ENCODE peak calls at places on chromosomes 5 and 9, in six cellular contexts. One of them, this sample, is unnamed.

GRCh38 chr5:110817437-110817836 is 78.6 kb downstream of the SLC25A46 start:
- DNase-seq in psoas muscle: no peak
- DNase-seq in GM12865: no peak
- DNase-seq in PC-3: no peak
- DNase-seq in IMR-90: peak
- DNase-seq in CD8-positive, alpha-beta T cell: no peak
- DNase-seq in this sample: peak

GRCh38 chr9:135087489-135087791 is at the start of gene OLFM1:
- DNase-seq in CD8-positive, alpha-beta T cell: no peak
- DNase-seq in psoas muscle: peak
- DNase-seq in PC-3: peak
- DNase-seq in GM12865: peak
- DNase-seq in IMR-90: peak
- DNase-seq in this sample: peak

GRCh38 chr9:33155393-33155792 is 11.7 kb downstream of the B4GALT1 start:
- DNase-seq in PC-3: peak
- DNase-seq in GM12865: no peak
- DNase-seq in psoas muscle: no peak
- DNase-seq in IMR-90: no peak
- DNase-seq in CD8-positive, alpha-beta T cell: no peak
- DNase-seq in this sample: no peak

GRCh38 chr5:149289307-149289706 is 17.6 kb downstream of the AFAP1L1 start:
- DNase-seq in CD8-positive, alpha-beta T cell: no peak
- DNase-seq in GM12865: no peak
- DNase-seq in PC-3: no peak
- DNase-seq in IMR-90: peak
- DNase-seq in psoas muscle: no peak
- DNase-seq in this sample: no peak

GRCh38 chr5:623531-623930 is 11.4 kb downstream of the CEP72 start:
- DNase-seq in GM12865: no peak
- DNase-seq in psoas muscle: no peak
- DNase-seq in IMR-90: no peak
- DNase-seq in CD8-positive, alpha-beta T cell: no peak
- DNase-seq in PC-3: no peak
- DNase-seq in this sample: no peak

GRCh38 chr5:154977409-154977808 is 36.1 kb upstream of the KIF4B start:
- DNase-seq in CD8-positive, alpha-beta T cell: no peak
- DNase-seq in psoas muscle: no peak
- DNase-seq in IMR-90: peak
- DNase-seq in PC-3: peak
- DNase-seq in GM12865: peak
- DNase-seq in this sample: peak

GRCh38 chr5:367358-368130 is 46.0 kb downstream of the AHRR start:
- DNase-seq in psoas muscle: no peak
- DNase-seq in IMR-90: no peak
- DNase-seq in PC-3: no peak
- DNase-seq in GM12865: no peak
- DNase-seq in CD8-positive, alpha-beta T cell: no peak
- DNase-seq in this sample: no peak

GRCh38 chr9:72997387-72997995 is 44.6 kb upstream of the ALDH1A1 start:
- DNase-seq in CD8-positive, alpha-beta T cell: no peak
- DNase-seq in psoas muscle: no peak
- DNase-seq in GM12865: no peak
- DNase-seq in PC-3: no peak
- DNase-seq in IMR-90: no peak
- DNase-seq in this sample: no peak

GRCh38 chr5:174987443-174988012 is 263.1 kb downstream of the MSX2 start:
- DNase-seq in psoas muscle: no peak
- DNase-seq in PC-3: no peak
- DNase-seq in IMR-90: no peak
- DNase-seq in CD8-positive, alpha-beta T cell: no peak
- DNase-seq in GM12865: no peak
- DNase-seq in this sample: no peak

GRCh38 chr5:98774192-98775046 is 956 bp downstream of the RGMB start:
- DNase-seq in psoas muscle: peak
- DNase-seq in IMR-90: peak
- DNase-seq in CD8-positive, alpha-beta T cell: peak
- DNase-seq in PC-3: peak
- DNase-seq in GM12865: peak
- DNase-seq in this sample: peak

GRCh38 chr9:129568560-129569505 is 52.1 kb downstream of the C9orf50 start:
- DNase-seq in psoas muscle: peak
- DNase-seq in IMR-90: no peak
- DNase-seq in GM12865: no peak
- DNase-seq in CD8-positive, alpha-beta T cell: peak
- DNase-seq in PC-3: no peak
- DNase-seq in this sample: peak

GRCh38 chr9:102700936-102701335 is 294.2 kb upstream of the CYLC2 start:
- DNase-seq in IMR-90: no peak
- DNase-seq in psoas muscle: no peak
- DNase-seq in GM12865: no peak
- DNase-seq in CD8-positive, alpha-beta T cell: no peak
- DNase-seq in PC-3: no peak
- DNase-seq in this sample: no peak

GRCh38 chr5:177610770-177611445 is 11.0 kb downstream of the B4GALT7 start:
- DNase-seq in CD8-positive, alpha-beta T cell: no peak
- DNase-seq in GM12865: no peak
- DNase-seq in IMR-90: no peak
- DNase-seq in psoas muscle: no peak
- DNase-seq in PC-3: no peak
- DNase-seq in this sample: no peak

GRCh38 chr5:32538031-32538547 is 47.3 kb upstream of the SUB1 start:
- DNase-seq in GM12865: peak
- DNase-seq in IMR-90: no peak
- DNase-seq in psoas muscle: no peak
- DNase-seq in PC-3: no peak
- DNase-seq in CD8-positive, alpha-beta T cell: no peak
- DNase-seq in this sample: no peak

GRCh38 chr9:128411373-128412119 is 9.1 kb upstream of the CERCAM start:
- DNase-seq in IMR-90: no peak
- DNase-seq in CD8-positive, alpha-beta T cell: no peak
- DNase-seq in GM12865: no peak
- DNase-seq in PC-3: no peak
- DNase-seq in psoas muscle: no peak
- DNase-seq in this sample: no peak

GRCh38 chr9:112864982-112865381 is 25.7 kb downstream of the SLC46A2 start:
- DNase-seq in PC-3: no peak
- DNase-seq in psoas muscle: no peak
- DNase-seq in CD8-positive, alpha-beta T cell: no peak
- DNase-seq in GM12865: no peak
- DNase-seq in IMR-90: no peak
- DNase-seq in this sample: no peak

GRCh38 chr5:132500931-132501628 is 10.5 kb upstream of the IRF1 start:
- DNase-seq in IMR-90: peak
- DNase-seq in GM12865: peak
- DNase-seq in CD8-positive, alpha-beta T cell: peak
- DNase-seq in PC-3: peak
- DNase-seq in psoas muscle: peak
- DNase-seq in this sample: peak

GRCh38 chr9:112094948-112095779 is 79.9 kb downstream of the SUSD1 start:
- DNase-seq in IMR-90: no peak
- DNase-seq in PC-3: no peak
- DNase-seq in psoas muscle: no peak
- DNase-seq in CD8-positive, alpha-beta T cell: no peak
- DNase-seq in GM12865: peak
- DNase-seq in this sample: no peak

GRCh38 chr5:375921-376871 is 54.7 kb downstream of the AHRR start:
- DNase-seq in CD8-positive, alpha-beta T cell: no peak
- DNase-seq in psoas muscle: no peak
- DNase-seq in GM12865: no peak
- DNase-seq in PC-3: no peak
- DNase-seq in IMR-90: no peak
- DNase-seq in this sample: no peak

GRCh38 chr5:132420706-132421272 is 51.3 kb downstream of the SLC22A5 start:
- DNase-seq in CD8-positive, alpha-beta T cell: no peak
- DNase-seq in IMR-90: no peak
- DNase-seq in PC-3: no peak
- DNase-seq in psoas muscle: no peak
- DNase-seq in GM12865: peak
- DNase-seq in this sample: no peak

GRCh38 chr5:127290019-127290945 is at the start of gene MEGF10:
- DNase-seq in IMR-90: peak
- DNase-seq in PC-3: peak
- DNase-seq in GM12865: peak
- DNase-seq in CD8-positive, alpha-beta T cell: no peak
- DNase-seq in psoas muscle: peak
- DNase-seq in this sample: peak

GRCh38 chr5:116947691-116948528 is 373.3 kb upstream of the SEMA6A start:
- DNase-seq in GM12865: peak
- DNase-seq in PC-3: peak
- DNase-seq in CD8-positive, alpha-beta T cell: peak
- DNase-seq in psoas muscle: peak
- DNase-seq in IMR-90: no peak
- DNase-seq in this sample: peak

GRCh38 chr9:109416135-109416706 is 81.9 kb downstream of the PTPN3 start:
- DNase-seq in PC-3: no peak
- DNase-seq in GM12865: peak
- DNase-seq in CD8-positive, alpha-beta T cell: no peak
- DNase-seq in IMR-90: no peak
- DNase-seq in psoas muscle: no peak
- DNase-seq in this sample: no peak

GRCh38 chr5:43063731-43064171 is 23.6 kb upstream of the ANXA2R start:
- DNase-seq in CD8-positive, alpha-beta T cell: no peak
- DNase-seq in IMR-90: no peak
- DNase-seq in psoas muscle: peak
- DNase-seq in GM12865: no peak
- DNase-seq in PC-3: peak
- DNase-seq in this sample: peak

GRCh38 chr9:89363921-89364663 is 45.8 kb downstream of the SECISBP2 start:
- DNase-seq in IMR-90: no peak
- DNase-seq in PC-3: no peak
- DNase-seq in GM12865: no peak
- DNase-seq in CD8-positive, alpha-beta T cell: no peak
- DNase-seq in psoas muscle: no peak
- DNase-seq in this sample: no peak

GRCh38 chr5:36607114-36607561 is 732 bp downstream of the SLC1A3 start:
- DNase-seq in psoas muscle: peak
- DNase-seq in PC-3: peak
- DNase-seq in CD8-positive, alpha-beta T cell: no peak
- DNase-seq in IMR-90: peak
- DNase-seq in GM12865: peak
- DNase-seq in this sample: peak

GRCh38 chr5:106454651-106455415 is 1215.9 kb downstream of the EFNA5 start:
- DNase-seq in GM12865: peak
- DNase-seq in IMR-90: peak
- DNase-seq in PC-3: peak
- DNase-seq in psoas muscle: no peak
- DNase-seq in CD8-positive, alpha-beta T cell: no peak
- DNase-seq in this sample: peak
- TF ChIP-seq CTCF in GM12865: peak
- TF ChIP-seq CTCF in IMR-90: peak
- TF ChIP-seq CTCF in PC-3: peak
- TF ChIP-seq CTCF in psoas muscle: peak
- TF ChIP-seq CTCF in CD8-positive, alpha-beta T cell: no peak
- TF ChIP-seq CTCF in this sample: peak

DNA sequence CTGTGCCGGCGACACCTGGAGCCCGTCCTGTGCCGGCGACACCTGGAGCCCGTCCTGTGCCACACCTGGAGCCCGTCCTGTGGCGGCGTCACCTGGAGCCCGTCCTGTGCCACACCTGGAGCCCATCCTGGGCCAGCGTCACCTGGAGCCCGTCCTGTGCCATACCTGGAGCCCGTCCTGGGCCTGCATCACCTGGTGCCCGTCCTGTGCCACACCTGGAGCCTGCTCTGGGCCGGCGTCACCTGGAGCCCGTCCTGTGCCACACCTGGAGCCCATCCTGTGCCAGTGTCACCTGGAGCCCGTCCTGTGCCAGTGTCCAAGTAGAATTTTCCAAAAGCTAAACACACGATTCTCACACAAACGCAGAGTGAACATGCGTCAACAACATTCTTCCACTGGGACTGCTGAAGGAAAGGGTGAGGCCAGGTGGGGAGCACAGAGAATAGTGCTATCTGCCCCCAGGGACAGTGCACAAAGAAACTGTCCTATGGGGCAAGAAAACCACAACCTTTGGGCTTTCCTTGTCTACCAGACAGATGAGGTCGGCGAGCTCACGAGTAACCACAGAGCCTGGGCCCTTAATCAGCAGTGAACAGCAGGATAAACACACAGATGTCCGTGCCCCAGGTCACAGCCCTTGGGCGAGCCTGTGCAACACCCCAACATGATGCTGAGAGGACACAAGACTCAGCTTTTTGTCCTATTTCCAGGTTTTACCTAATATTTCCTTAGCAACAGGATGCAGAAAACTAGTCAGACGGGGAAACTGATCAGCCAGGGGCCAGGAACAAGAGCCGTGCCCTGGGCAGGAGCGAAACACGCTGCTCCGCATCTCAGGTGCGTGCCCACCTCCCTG is 7.9 kb downstream of the QSOX2 start:
- DNase-seq in CD8-positive, alpha-beta T cell: no peak
- DNase-seq in psoas muscle: no peak
- DNase-seq in PC-3: no peak
- DNase-seq in GM12865: no peak
- DNase-seq in IMR-90: no peak
- DNase-seq in this sample: no peak
- H3K4me3 ChIP-seq in CD8-positive, alpha-beta T cell: no peak
- H3K4me3 ChIP-seq in psoas muscle: no peak
- H3K4me3 ChIP-seq in PC-3: no peak
- H3K4me3 ChIP-seq in GM12865: no peak
- H3K4me3 ChIP-seq in IMR-90: no peak
- H3K4me3 ChIP-seq in this sample: no peak

DNA sequence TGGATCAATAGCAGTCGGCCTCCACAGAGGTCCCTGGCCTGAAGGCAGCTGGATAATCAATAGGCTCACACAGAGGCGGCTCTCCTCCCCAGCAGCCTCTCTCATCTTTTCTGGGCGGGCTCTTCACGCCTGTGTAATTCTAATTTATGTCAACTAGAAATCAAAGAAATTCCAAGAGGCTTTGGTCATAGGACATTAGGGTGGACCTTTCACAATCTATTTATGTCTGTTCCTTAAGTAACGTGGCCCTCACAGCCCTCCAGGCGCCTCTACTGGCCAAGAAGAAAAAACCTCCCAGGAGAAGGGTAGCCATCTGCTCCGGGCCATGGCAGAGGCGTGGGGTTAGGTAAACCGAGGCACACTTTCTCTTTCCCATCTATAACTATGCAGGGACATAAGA is 205.1 kb upstream of the EFNA5 start:
- DNase-seq in CD8-positive, alpha-beta T cell: no peak
- DNase-seq in IMR-90: peak
- DNase-seq in psoas muscle: no peak
- DNase-seq in GM12865: no peak
- DNase-seq in PC-3: no peak
- DNase-seq in this sample: peak
- TF ChIP-seq CTCF in CD8-positive, alpha-beta T cell: no peak
- TF ChIP-seq CTCF in IMR-90: peak
- TF ChIP-seq CTCF in psoas muscle: no peak
- TF ChIP-seq CTCF in GM12865: no peak
- TF ChIP-seq CTCF in PC-3: no peak
- TF ChIP-seq CTCF in this sample: no peak

DNA sequence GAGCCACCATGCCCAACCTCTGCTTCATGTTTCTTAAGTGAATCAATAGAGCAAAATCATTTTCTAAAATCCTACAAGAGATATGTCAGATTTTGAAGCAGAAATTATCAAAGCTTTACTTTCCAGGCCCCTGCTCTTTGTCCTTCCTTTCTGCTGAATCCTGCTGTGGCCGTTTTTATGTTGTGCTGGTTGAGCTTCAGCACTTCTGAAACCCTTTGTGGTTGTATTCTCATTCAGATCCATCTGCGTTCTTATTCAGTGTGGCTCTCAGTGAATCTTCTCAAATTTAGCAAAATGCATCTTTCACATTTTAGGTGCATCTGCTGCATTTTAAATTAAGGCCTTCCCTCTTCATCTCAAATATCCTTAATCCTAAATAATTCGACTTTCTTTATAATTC is 26.0 kb downstream of the JMY start:
- DNase-seq in GM12865: peak
- DNase-seq in CD8-positive, alpha-beta T cell: no peak
- DNase-seq in IMR-90: no peak
- DNase-seq in psoas muscle: no peak
- DNase-seq in PC-3: no peak
- DNase-seq in this sample: no peak
- H3K4me3 ChIP-seq in GM12865: no peak
- H3K4me3 ChIP-seq in CD8-positive, alpha-beta T cell: no peak
- H3K4me3 ChIP-seq in IMR-90: no peak
- H3K4me3 ChIP-seq in psoas muscle: no peak
- H3K4me3 ChIP-seq in PC-3: no peak
- H3K4me3 ChIP-seq in this sample: no peak